ENCODE peak calls at places on chromosome 7, in five cellular contexts. X is coronary artery, M is T-helper 2 cell, U is HuH-7.5, A is occipital lobe. Z is an unnamed sample.

GRCh38 chr7:132004528-132004927 is 448.1 kb upstream of the PODXL start:
- DNase-seq in X (no peak), M (no peak), U (no peak), A (peak), Z (no peak)

GRCh38 chr7:4631664-4632171 is 50.4 kb upstream of the FOXK1 start:
- DNase-seq in X (peak), M (no peak), U (peak), A (peak), Z (peak)

GRCh38 chr7:140418653-140419052 is 14.8 kb downstream of the RAB19 start:
- DNase-seq in X (no peak), M (no peak), U (no peak), A (no peak), Z (no peak)

GRCh38 chr7:122183106-122183505 is 39.1 kb upstream of the AASS start:
- DNase-seq in X (no peak), M (no peak), U (no peak), A (no peak), Z (no peak)

GRCh38 chr7:151117565-151117964 is 31.3 kb downstream of the AGAP3 start:
- DNase-seq in X (no peak), M (peak), U (no peak), A (no peak), Z (no peak)

GRCh38 chr7:90957883-90958282 is 306.4 kb upstream of the FZD1 start:
- DNase-seq in X (no peak), M (no peak), U (no peak), A (no peak), Z (no peak)

GRCh38 chr7:130486963-130487324 is 4.9 kb upstream of the MEST start:
- DNase-seq in X (no peak), M (no peak), U (no peak), A (no peak), Z (no peak)

GRCh38 chr7:47741984-47742383 is 160.1 kb upstream of the TNS3 start:
- DNase-seq in X (no peak), M (no peak), U (no peak), A (no peak), Z (no peak)

GRCh38 chr7:116554911-116555310 is 30.1 kb downstream of the CAV1 start:
- DNase-seq in X (no peak), M (no peak), U (no peak), A (no peak), Z (no peak)

GRCh38 chr7:110170762-110171161 is 920.2 kb upstream of the LRRN3 start:
- DNase-seq in X (no peak), M (no peak), U (no peak), A (no peak), Z (no peak)

GRCh38 chr7:582081-582835 is 62.6 kb upstream of the PDGFA start:
- DNase-seq in X (no peak), M (no peak), U (no peak), A (no peak), Z (no peak)

GRCh38 chr7:75795831-75796285 is 17.7 kb downstream of the CCL24 start:
- DNase-seq in X (no peak), M (no peak), U (no peak), A (no peak), Z (no peak)

GRCh38 chr7:4835398-4836205 is 26.2 kb downstream of the PAPOLB start:
- DNase-seq in X (peak), M (no peak), U (no peak), A (no peak), Z (peak)

GRCh38 chr7:50610521-50611277 is 45.5 kb upstream of the DDC start:
- DNase-seq in X (no peak), M (peak), U (no peak), A (no peak), Z (peak)

GRCh38 chr7:94392391-94392782 is 2.3 kb upstream of the COL1A2 start:
- DNase-seq in X (no peak), M (no peak), U (no peak), A (no peak), Z (no peak)

GRCh38 chr7:131723926-131724325 is 167.5 kb upstream of the PODXL start:
- DNase-seq in X (peak), M (no peak), U (peak), A (no peak), Z (no peak)

GRCh38 chr7:50664461-50664922 is 99.3 kb upstream of the DDC start:
- DNase-seq in X (no peak), M (no peak), U (no peak), A (no peak), Z (no peak)

GRCh38 chr7:141654551-141654950 is 47.4 kb downstream of the DENND11 start:
- DNase-seq in X (no peak), M (peak), U (peak), A (peak), Z (no peak)

GRCh38 chr7:99041526-99041925 is 102.4 kb downstream of the SMURF1 start:
- DNase-seq in X (no peak), M (no peak), U (no peak), A (no peak), Z (no peak)

GRCh38 chr7:134660961-134661376 is 14.3 kb downstream of the BPGM start:
- DNase-seq in X (no peak), M (no peak), U (no peak), A (no peak), Z (no peak)

GRCh38 chr7:116501425-116502167 is 2.1 kb downstream of the CAV2 start:
- DNase-seq in X (no peak), M (no peak), U (peak), A (no peak), Z (no peak)

GRCh38 chr7:75040512-75040911 is 33.1 kb downstream of the RCC1L start:
- DNase-seq in X (no peak), M (no peak), U (peak), A (no peak), Z (no peak)

GRCh38 chr7:77245015-77245755 is 45.6 kb upstream of the FGL2 start:
- DNase-seq in X (no peak), M (no peak), U (no peak), A (no peak), Z (no peak)

GRCh38 chr7:111098011-111098925 is 7.3 kb downstream of the LRRN3 start:
- DNase-seq in X (no peak), M (peak), U (no peak), A (no peak), Z (no peak)

GRCh38 chr7:94432799-94433198 is 38.1 kb downstream of the COL1A2 start:
- DNase-seq in X (no peak), M (no peak), U (no peak), A (no peak), Z (no peak)

GRCh38 chr7:108310351-108310750 is 145.9 kb downstream of the NRCAM start:
- DNase-seq in X (no peak), M (no peak), U (no peak), A (no peak), Z (no peak)

GRCh38 chr7:157402911-157403534 is 66.2 kb downstream of the DNAJB6 start:
- DNase-seq in X (no peak), M (no peak), U (no peak), A (no peak), Z (peak)

GRCh38 chr7:47379629-47380324 is 202.1 kb downstream of the TNS3 start:
- DNase-seq in X (peak), M (no peak), U (no peak), A (peak), Z (peak)

GRCh38 chr7:43646603-43647313 is 63.9 kb downstream of the STK17A start:
- DNase-seq in X (no peak), M (no peak), U (no peak), A (no peak), Z (no peak)

GRCh38 chr7:7868245-7868899 is 100.2 kb upstream of the GLCCI1 start:
- DNase-seq in X (no peak), M (no peak), U (no peak), A (no peak), Z (no peak)

GRCh38 chr7:116211006-116211912 is 920 bp downstream of the TES start:
- DNase-seq in X (peak), M (peak), U (peak), A (no peak), Z (peak)